ENCODE peak calls at places on chromosomes 11 and 22, in six cellular contexts. G is NAMALWA; P is activated T-cell treated with anti-CD3 and anti-CD28 coated beads, Interleukin-2, amount 50 U/mL, for 24 hours; M is heart right ventricle; J is activated CD4-positive, alpha-beta T cell treated with anti-CD3 and anti-CD28 coated beads for 24 hours; I is naive thymus-derived CD8-positive, alpha-beta T cell. A is an unnamed sample.

GRCh38 chr11:124978316-124978715 is 24.3 kb downstream of the CCDC15 start:
- DNase-seq in G (no peak), P (no peak), M (no peak), J (no peak), I (no peak), A (no peak)

GRCh38 chr11:87203907-87204602 is 166.3 kb downstream of the TMEM135 start:
- DNase-seq in G (no peak), P (no peak), M (no peak), J (no peak), I (no peak), A (no peak)

GRCh38 chr22:37843746-37844089 is 416 bp downstream of the ANKRD54 start:
- DNase-seq in G (no peak), P (no peak), M (peak), J (no peak), I (no peak), A (peak)

GRCh38 chr22:30230787-30231461 is 15.6 kb downstream of the LIF start:
- DNase-seq in G (no peak), P (no peak), M (no peak), J (no peak), I (no peak), A (no peak)

GRCh38 chr22:47029244-47030001 is 267.0 kb downstream of the TBC1D22A start:
- DNase-seq in G (no peak), P (no peak), M (no peak), J (no peak), I (no peak), A (no peak)

GRCh38 chr11:16098827-16099226 is 257.5 kb downstream of the SOX6 start:
- DNase-seq in G (no peak), P (no peak), M (no peak), J (no peak), I (no peak), A (no peak)

GRCh38 chr11:72627594-72628281 is 46.5 kb downstream of the PDE2A start:
- DNase-seq in G (no peak), P (no peak), M (peak), J (no peak), I (no peak), A (no peak)

GRCh38 chr11:79013509-79013908 is 427.3 kb downstream of the TENM4 start:
- DNase-seq in G (no peak), P (no peak), M (no peak), J (no peak), I (no peak), A (no peak)

GRCh38 chr11:123300874-123301695 is 106.0 kb upstream of the CLMP start:
- DNase-seq in G (no peak), P (no peak), M (no peak), J (no peak), I (no peak), A (no peak)

GRCh38 chr11:61697093-61697492 is 16.9 kb downstream of the DAGLA start:
- DNase-seq in G (no peak), P (no peak), M (peak), J (no peak), I (no peak), A (no peak)

GRCh38 chr22:37601540-37602442 is 6.8 kb upstream of the GGA1 start:
- DNase-seq in G (peak), P (no peak), M (no peak), J (no peak), I (no peak), A (peak)

GRCh38 chr11:69305885-69306540 is 12.1 kb downstream of the MYEOV start:
- DNase-seq in G (no peak), P (no peak), M (no peak), J (no peak), I (no peak), A (no peak)

GRCh38 chr11:6703247-6704063 is 20.3 kb upstream of the MRPL17 start:
- DNase-seq in G (peak), P (no peak), M (peak), J (no peak), I (no peak), A (peak)

GRCh38 chr11:132674161-132674560 is 858.1 kb downstream of the OPCML start:
- DNase-seq in G (no peak), P (no peak), M (no peak), J (no peak), I (no peak), A (no peak)

GRCh38 chr11:77035041-77035440 is 843 bp downstream of the B3GNT6 start:
- DNase-seq in G (no peak), P (no peak), M (no peak), J (no peak), I (no peak), A (no peak)

GRCh38 chr11:95089620-95090542 is at the start of gene ENDOD1:
- DNase-seq in G (peak), P (peak), M (peak), J (peak), I (peak), A (peak)

GRCh38 chr11:2098691-2099522 is 40.3 kb downstream of the IGF2 start:
- DNase-seq in G (no peak), P (no peak), M (no peak), J (no peak), I (no peak), A (no peak)

GRCh38 chr11:64093233-64094039 is 57.7 kb downstream of the FLRT1 start:
- DNase-seq in G (no peak), P (no peak), M (no peak), J (no peak), I (no peak), A (no peak)

GRCh38 chr11:85953491-85954143 is 98.4 kb downstream of the CCDC83 start:
- DNase-seq in G (no peak), P (no peak), M (no peak), J (no peak), I (no peak), A (no peak)

GRCh38 chr11:66686100-66686785 is 8.6 kb upstream of the RBM4B start:
- DNase-seq in G (no peak), P (no peak), M (no peak), J (no peak), I (no peak), A (no peak)

GRCh38 chr11:117868815-117869642 is 7.4 kb downstream of the FXYD6 start:
- DNase-seq in G (no peak), P (no peak), M (no peak), J (no peak), I (no peak), A (no peak)

GRCh38 chr11:1870721-1871466 is 18.0 kb downstream of the LSP1 start:
- DNase-seq in G (no peak), P (peak), M (peak), J (no peak), I (no peak), A (no peak)

A was measured in RPMI8226.